ENCODE peak calls at places on chromosomes 1 and 21, in seven cellular contexts. One of them, this sample, is unnamed. For H3K36me3, the result is how much of the 10 kb centered on the place peaks cover.

GRCh38 chr1:7641587-7642417 is 129.3 kb upstream of the VAMP3 start:
- DNase-seq in CD8-positive, alpha-beta T cell: no peak
- DNase-seq in heart right ventricle: no peak
- DNase-seq in MM.1S: no peak
- DNase-seq in neural progenitor cell: peak
- DNase-seq in psoas muscle: no peak
- DNase-seq in suprapubic skin: no peak
- DNase-seq in this sample: no peak

GRCh38 chr1:147241955-147242448 is 482 bp upstream of the CHD1L start:
- DNase-seq in heart right ventricle: no peak
- DNase-seq in CD8-positive, alpha-beta T cell: no peak
- DNase-seq in MM.1S: no peak
- DNase-seq in psoas muscle: no peak
- DNase-seq in suprapubic skin: no peak
- DNase-seq in neural progenitor cell: no peak
- DNase-seq in this sample: no peak

GRCh38 chr1:87358219-87358618 is 29.5 kb downstream of the LMO4 start:
- DNase-seq in neural progenitor cell: no peak
- DNase-seq in CD8-positive, alpha-beta T cell: no peak
- DNase-seq in heart right ventricle: no peak
- DNase-seq in MM.1S: no peak
- DNase-seq in psoas muscle: no peak
- DNase-seq in suprapubic skin: no peak
- DNase-seq in this sample: no peak

GRCh38 chr1:167720965-167721616 is 691 bp upstream of the MPZL1 start:
- DNase-seq in neural progenitor cell: peak
- DNase-seq in psoas muscle: no peak
- DNase-seq in CD8-positive, alpha-beta T cell: no peak
- DNase-seq in MM.1S: peak
- DNase-seq in heart right ventricle: peak
- DNase-seq in suprapubic skin: no peak
- DNase-seq in this sample: peak

GRCh38 chr1:30038134-30039025 is 685.0 kb downstream of the MATN1 start:
- DNase-seq in MM.1S: no peak
- DNase-seq in neural progenitor cell: no peak
- DNase-seq in suprapubic skin: no peak
- DNase-seq in heart right ventricle: no peak
- DNase-seq in CD8-positive, alpha-beta T cell: no peak
- DNase-seq in psoas muscle: no peak
- DNase-seq in this sample: no peak

GRCh38 chr1:169103002-169103401 is 3.5 kb upstream of the ATP1B1 start:
- DNase-seq in neural progenitor cell: no peak
- DNase-seq in suprapubic skin: no peak
- DNase-seq in CD8-positive, alpha-beta T cell: no peak
- DNase-seq in heart right ventricle: no peak
- DNase-seq in psoas muscle: no peak
- DNase-seq in MM.1S: no peak
- DNase-seq in this sample: no peak

GRCh38 chr21:35020902-35021301 is 28.2 kb downstream of the RUNX1 start:
- DNase-seq in heart right ventricle: no peak
- DNase-seq in neural progenitor cell: no peak
- DNase-seq in psoas muscle: no peak
- DNase-seq in suprapubic skin: no peak
- DNase-seq in MM.1S: no peak
- DNase-seq in CD8-positive, alpha-beta T cell: no peak
- DNase-seq in this sample: no peak

GRCh38 chr1:206714331-206715058 is 29.8 kb downstream of the MAPKAPK2 start:
- DNase-seq in CD8-positive, alpha-beta T cell: peak
- DNase-seq in heart right ventricle: no peak
- DNase-seq in psoas muscle: no peak
- DNase-seq in neural progenitor cell: no peak
- DNase-seq in suprapubic skin: no peak
- DNase-seq in MM.1S: peak
- DNase-seq in this sample: no peak

GRCh38 chr21:46420241-46421190 is 38.2 kb upstream of the DIP2A start:
- DNase-seq in neural progenitor cell: no peak
- DNase-seq in psoas muscle: peak
- DNase-seq in CD8-positive, alpha-beta T cell: no peak
- DNase-seq in heart right ventricle: no peak
- DNase-seq in MM.1S: no peak
- DNase-seq in suprapubic skin: no peak
- DNase-seq in this sample: peak

GRCh38 chr21:46416551-46416950 is 42.1 kb upstream of the DIP2A start:
- DNase-seq in MM.1S: no peak
- DNase-seq in CD8-positive, alpha-beta T cell: no peak
- DNase-seq in suprapubic skin: no peak
- DNase-seq in neural progenitor cell: no peak
- DNase-seq in heart right ventricle: no peak
- DNase-seq in psoas muscle: peak
- DNase-seq in this sample: no peak

GRCh38 chr21:46421191-46421750 is 37.4 kb upstream of the DIP2A start:
- DNase-seq in heart right ventricle: no peak
- DNase-seq in psoas muscle: peak
- DNase-seq in suprapubic skin: no peak
- DNase-seq in CD8-positive, alpha-beta T cell: no peak
- DNase-seq in MM.1S: no peak
- DNase-seq in neural progenitor cell: no peak
- DNase-seq in this sample: peak

GRCh38 chr21:46414965-46415275 is 43.8 kb upstream of the DIP2A start:
- DNase-seq in CD8-positive, alpha-beta T cell: no peak
- DNase-seq in heart right ventricle: no peak
- DNase-seq in MM.1S: no peak
- DNase-seq in psoas muscle: peak
- DNase-seq in suprapubic skin: no peak
- DNase-seq in neural progenitor cell: no peak
- DNase-seq in this sample: peak

DNA sequence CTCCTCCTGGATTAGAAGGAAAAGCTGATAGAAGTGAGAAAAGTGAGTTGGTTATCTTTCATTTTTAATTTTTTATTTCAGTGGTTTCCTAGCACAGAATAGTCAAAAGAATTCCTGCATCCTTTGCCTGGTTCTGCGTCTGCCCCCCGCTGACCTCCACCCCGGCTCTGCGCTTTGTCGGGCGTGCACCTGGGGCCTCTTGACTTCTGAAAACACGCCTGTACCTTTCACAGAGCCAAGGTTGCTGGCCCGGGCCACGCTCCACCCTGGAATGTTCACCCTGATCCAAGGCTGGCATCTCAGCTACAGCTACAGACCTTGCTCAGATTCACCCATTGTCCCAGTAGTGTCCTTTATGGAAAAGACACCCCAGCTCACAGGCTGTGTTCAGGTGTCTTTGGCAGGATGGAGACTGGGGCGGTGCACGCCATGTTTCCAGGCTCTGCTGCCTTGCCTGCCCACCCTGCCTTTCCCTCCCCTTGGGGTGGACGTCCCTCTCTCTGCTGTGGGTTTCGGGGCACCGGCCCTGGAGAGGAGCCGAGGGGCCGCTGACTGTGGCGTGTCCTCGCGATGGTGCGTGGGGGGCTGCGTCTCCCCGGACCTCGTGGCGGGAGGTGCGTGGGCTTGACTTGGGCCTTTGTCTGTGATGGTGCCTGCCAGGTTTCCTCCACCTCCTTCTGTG is 40.3 kb upstream of the DIP2A start:
- DNase-seq in neural progenitor cell: no peak
- DNase-seq in psoas muscle: peak
- DNase-seq in suprapubic skin: no peak
- DNase-seq in MM.1S: no peak
- DNase-seq in heart right ventricle: no peak
- DNase-seq in CD8-positive, alpha-beta T cell: no peak
- DNase-seq in this sample: peak
- H3K36me3 ChIP-seq in neural progenitor cell: under half
- H3K36me3 ChIP-seq in psoas muscle: under half
- H3K36me3 ChIP-seq in suprapubic skin: half or more
- H3K36me3 ChIP-seq in MM.1S: under half
- H3K36me3 ChIP-seq in heart right ventricle: half or more
- H3K36me3 ChIP-seq in CD8-positive, alpha-beta T cell: under half
- H3K36me3 ChIP-seq in this sample: half or more

GRCh38 chr1:59151387-59151761 is 145.5 kb upstream of the FGGY start:
- DNase-seq in suprapubic skin: no peak
- DNase-seq in MM.1S: no peak
- DNase-seq in CD8-positive, alpha-beta T cell: no peak
- DNase-seq in neural progenitor cell: no peak
- DNase-seq in psoas muscle: no peak
- DNase-seq in heart right ventricle: no peak
- DNase-seq in this sample: no peak
- H3K27ac ChIP-seq in suprapubic skin: peak
- H3K27ac ChIP-seq in MM.1S: peak
- H3K27ac ChIP-seq in CD8-positive, alpha-beta T cell: no peak
- H3K27ac ChIP-seq in neural progenitor cell: no peak
- H3K27ac ChIP-seq in psoas muscle: peak
- H3K27ac ChIP-seq in heart right ventricle: peak
- H3K27ac ChIP-seq in this sample: peak

DNA sequence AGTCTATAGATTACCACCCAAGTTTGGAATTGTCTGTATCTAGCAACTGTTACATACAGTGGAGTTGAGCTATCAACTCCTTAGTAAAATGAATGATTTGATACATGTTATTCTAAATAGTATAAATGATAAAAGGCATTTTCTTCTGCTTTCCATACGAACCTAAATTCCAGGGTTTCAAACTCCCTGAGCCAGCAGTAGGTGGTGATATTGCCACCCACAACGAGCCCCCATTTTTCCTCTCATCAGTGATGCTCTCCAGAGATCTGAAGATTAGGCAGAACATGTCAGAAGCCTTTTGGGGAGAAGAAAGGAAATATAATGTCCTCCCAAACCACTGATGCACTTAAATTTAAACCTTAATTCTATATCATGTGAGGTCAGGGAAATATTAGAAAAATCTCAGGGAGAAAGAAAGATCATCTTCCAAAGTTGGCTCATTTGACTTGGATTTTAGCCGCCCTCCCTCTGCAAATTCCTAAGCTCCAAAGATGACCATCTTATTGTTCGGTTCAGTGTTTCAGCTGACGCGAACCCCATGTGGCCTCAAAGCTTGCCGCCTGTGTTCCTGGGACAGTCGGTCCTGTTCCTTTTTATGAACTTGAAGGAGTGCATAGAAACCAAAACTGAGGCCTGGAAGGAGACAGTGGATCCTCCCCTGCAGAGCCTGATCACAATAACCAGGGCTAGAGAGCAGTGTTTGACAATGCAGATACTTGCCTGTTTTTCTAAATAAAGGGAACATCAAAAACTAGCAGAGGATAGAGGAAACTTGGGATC is 2.3 kb downstream of the EVA1C start:
- DNase-seq in CD8-positive, alpha-beta T cell: no peak
- DNase-seq in psoas muscle: no peak
- DNase-seq in heart right ventricle: no peak
- DNase-seq in neural progenitor cell: peak
- DNase-seq in suprapubic skin: no peak
- DNase-seq in MM.1S: no peak
- DNase-seq in this sample: no peak
- TF ChIP-seq CTCF in CD8-positive, alpha-beta T cell: no peak
- TF ChIP-seq CTCF in psoas muscle: no peak
- TF ChIP-seq CTCF in heart right ventricle: no peak
- TF ChIP-seq CTCF in neural progenitor cell: no peak
- TF ChIP-seq CTCF in suprapubic skin: no peak
- TF ChIP-seq CTCF in MM.1S: no peak
- TF ChIP-seq CTCF in this sample: peak

GRCh38 chr1:28482138-28482537 is 23.7 kb upstream of the RCC1 start:
- DNase-seq in heart right ventricle: no peak
- DNase-seq in CD8-positive, alpha-beta T cell: no peak
- DNase-seq in neural progenitor cell: no peak
- DNase-seq in MM.1S: no peak
- DNase-seq in suprapubic skin: no peak
- DNase-seq in psoas muscle: no peak
- DNase-seq in this sample: no peak
- H3K36me3 ChIP-seq in heart right ventricle: half or more
- H3K36me3 ChIP-seq in CD8-positive, alpha-beta T cell: under half
- H3K36me3 ChIP-seq in neural progenitor cell: under half
- H3K36me3 ChIP-seq in MM.1S: under half
- H3K36me3 ChIP-seq in suprapubic skin: half or more
- H3K36me3 ChIP-seq in psoas muscle: under half
- H3K36me3 ChIP-seq in this sample: half or more

DNA sequence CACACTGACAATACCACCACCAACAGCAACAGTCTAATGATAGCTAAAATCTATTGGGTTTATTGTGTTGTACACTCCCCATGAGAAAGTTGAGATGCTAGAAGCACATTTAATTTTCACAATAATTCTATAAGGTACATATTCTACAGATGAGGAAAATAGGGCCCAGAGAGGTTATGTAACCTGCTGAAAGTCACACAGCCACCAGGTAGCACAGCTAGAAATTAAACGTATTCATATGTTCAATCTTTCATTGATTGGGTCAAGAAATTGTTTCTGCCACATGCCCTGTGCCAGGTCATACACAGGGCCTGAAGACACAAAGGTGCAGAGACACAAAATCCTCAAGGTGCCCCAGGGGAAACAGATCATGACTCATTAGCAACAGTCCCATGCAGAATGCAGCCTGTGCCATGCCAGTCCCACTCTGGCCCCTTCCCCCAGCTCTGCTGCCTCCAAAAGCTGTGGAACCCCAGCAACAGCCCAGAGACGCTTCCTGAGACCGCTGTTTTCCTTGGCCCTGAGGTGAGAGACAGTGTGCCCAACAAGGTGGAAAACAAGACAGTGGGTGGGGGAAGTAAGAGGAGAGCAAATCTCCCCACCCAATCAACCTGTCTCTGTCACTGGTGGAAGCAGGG is 32.1 kb downstream of the GJA4 start:
- DNase-seq in neural progenitor cell: no peak
- DNase-seq in suprapubic skin: peak
- DNase-seq in MM.1S: no peak
- DNase-seq in CD8-positive, alpha-beta T cell: no peak
- DNase-seq in heart right ventricle: no peak
- DNase-seq in psoas muscle: no peak
- DNase-seq in this sample: no peak
- H3K27ac ChIP-seq in neural progenitor cell: no peak
- H3K27ac ChIP-seq in suprapubic skin: no peak
- H3K27ac ChIP-seq in MM.1S: no peak
- H3K27ac ChIP-seq in CD8-positive, alpha-beta T cell: no peak
- H3K27ac ChIP-seq in heart right ventricle: peak
- H3K27ac ChIP-seq in psoas muscle: no peak
- H3K27ac ChIP-seq in this sample: peak